ENCODE peak calls at places on chromosomes 16 and 17, in nine cellular contexts. X, F, Q, L, J, Y, W, O and H are unnamed samples.

GRCh38 chr16:57815987-57816745 is 13.9 kb upstream of the KIFC3 start:
- DNase-seq in X (peak), F (peak), Q (peak), L (no peak), J (no peak), Y (no peak), W (peak), O (peak), H (peak)

GRCh38 chr17:4872786-4873185 is 26.6 kb upstream of the C17orf107 start:
- DNase-seq in X (no peak), F (no peak), Q (no peak), L (no peak), J (no peak), Y (no peak), W (no peak), O (no peak), H (no peak)

GRCh38 chr17:40264458-40265185 is 23.1 kb upstream of the CDC6 start:
- DNase-seq in X (no peak), F (no peak), Q (no peak), L (no peak), J (no peak), Y (no peak), W (no peak), O (no peak), H (no peak)

GRCh38 chr17:49514374-49514738 is 19.3 kb downstream of the NGFR start:
- DNase-seq in X (no peak), F (no peak), Q (no peak), L (no peak), J (no peak), Y (no peak), W (no peak), O (no peak), H (no peak)

GRCh38 chr16:67166035-67166882 is 1.7 kb downstream of the HSF4 start:
- DNase-seq in X (no peak), F (no peak), Q (no peak), L (no peak), J (no peak), Y (no peak), W (no peak), O (no peak), H (no peak)

GRCh38 chr16:28863929-28864886 is 565 bp downstream of the SH2B1 start:
- DNase-seq in X (no peak), F (no peak), Q (peak), L (no peak), J (no peak), Y (no peak), W (no peak), O (no peak), H (no peak)

GRCh38 chr17:49848019-49848473 is at the start of gene TAC4:
- DNase-seq in X (no peak), F (no peak), Q (no peak), L (no peak), J (no peak), Y (no peak), W (no peak), O (no peak), H (no peak)

GRCh38 chr17:32523017-32523680 is 36.4 kb downstream of the CDK5R1 start:
- DNase-seq in X (no peak), F (no peak), Q (no peak), L (peak), J (no peak), Y (no peak), W (peak), O (no peak), H (no peak)

GRCh38 chr17:64356304-64356686 is 34.4 kb downstream of the PECAM1 start:
- DNase-seq in X (no peak), F (no peak), Q (no peak), L (no peak), J (no peak), Y (no peak), W (no peak), O (no peak), H (no peak)

GRCh38 chr16:53872248-53873221 is 168.6 kb downstream of the FTO start:
- DNase-seq in X (peak), F (no peak), Q (no peak), L (peak), J (no peak), Y (no peak), W (no peak), O (no peak), H (no peak)

GRCh38 chr17:60147553-60148241 is 2.1 kb upstream of the CA4 start:
- DNase-seq in X (no peak), F (no peak), Q (no peak), L (no peak), J (no peak), Y (no peak), W (no peak), O (no peak), H (no peak)

GRCh38 chr17:70166571-70166970 is 2.8 kb upstream of the KCNJ2 start:
- DNase-seq in X (no peak), F (no peak), Q (no peak), L (no peak), J (no peak), Y (no peak), W (no peak), O (no peak), H (no peak)

GRCh38 chr17:52306314-52306713 is 147.8 kb upstream of the CA10 start:
- DNase-seq in X (no peak), F (no peak), Q (peak), L (no peak), J (no peak), Y (no peak), W (no peak), O (no peak), H (no peak)

GRCh38 chr16:57720142-57720575 is 15.4 kb upstream of the KATNB1 start:
- DNase-seq in X (peak), F (peak), Q (peak), L (peak), J (no peak), Y (no peak), W (peak), O (no peak), H (peak)

GRCh38 chr17:72273301-72274056 is 152.7 kb downstream of the SOX9 start:
- DNase-seq in X (no peak), F (peak), Q (no peak), L (no peak), J (no peak), Y (no peak), W (no peak), O (no peak), H (no peak)

GRCh38 chr17:2691965-2692780 is 19.4 kb downstream of the CLUH start:
- DNase-seq in X (no peak), F (no peak), Q (no peak), L (no peak), J (no peak), Y (no peak), W (no peak), O (no peak), H (no peak)

GRCh38 chr17:72422505-72423285 is 301.9 kb downstream of the SOX9 start:
- DNase-seq in X (peak), F (peak), Q (peak), L (peak), J (no peak), Y (peak), W (peak), O (peak), H (no peak)

GRCh38 chr16:88430524-88431446 is 22.3 kb upstream of the ZFPM1 start:
- DNase-seq in X (no peak), F (no peak), Q (peak), L (no peak), J (no peak), Y (peak), W (peak), O (no peak), H (no peak)

GRCh38 chr17:47254403-47254943 is 846 bp downstream of the ITGB3 start:
- DNase-seq in X (no peak), F (no peak), Q (no peak), L (no peak), J (no peak), Y (no peak), W (no peak), O (no peak), H (no peak)

GRCh38 chr17:42133461-42134041 is 10.9 kb downstream of the HSPB9 start:
- DNase-seq in X (peak), F (no peak), Q (no peak), L (peak), J (no peak), Y (no peak), W (no peak), O (no peak), H (no peak)

GRCh38 chr16:49921791-49922456 is 66.0 kb upstream of the ZNF423 start:
- DNase-seq in X (no peak), F (peak), Q (peak), L (peak), J (peak), Y (no peak), W (peak), O (no peak), H (peak)

GRCh38 chr17:60372790-60373483 is 19.0 kb downstream of the USP32 start:
- DNase-seq in X (peak), F (peak), Q (no peak), L (no peak), J (no peak), Y (no peak), W (no peak), O (peak), H (no peak)

GRCh38 chr17:36926701-36927100 is 10.6 kb upstream of the LHX1 start:
- DNase-seq in X (no peak), F (no peak), Q (no peak), L (no peak), J (no peak), Y (no peak), W (no peak), O (no peak), H (no peak)

GRCh38 chr17:3963214-3964201 is 729 bp downstream of the ATP2A3 start:
- DNase-seq in X (no peak), F (no peak), Q (no peak), L (peak), J (no peak), Y (peak), W (peak), O (no peak), H (no peak)

GRCh38 chr16:30005341-30006094 is 5.3 kb downstream of the DOC2A start:
- DNase-seq in X (peak), F (peak), Q (peak), L (peak), J (no peak), Y (no peak), W (peak), O (no peak), H (no peak)

GRCh38 chr17:73506470-73507435 is 137.5 kb downstream of the SDK2 start:
- DNase-seq in X (no peak), F (peak), Q (no peak), L (no peak), J (no peak), Y (no peak), W (no peak), O (no peak), H (no peak)